ENCODE peak calls at places on chromosomes 6 and 20, in five cellular contexts. T is left lung, B is endothelial cell, I is psoas muscle, V is lung. M is an unnamed sample.

GRCh38 chr20:5393218-5393870 is 76.6 kb upstream of the PROKR2 start:
- DNase-seq in T (no peak), B (no peak), I (no peak), V (no peak), M (no peak)

GRCh38 chr6:37020426-37021211 is 15.2 kb downstream of the FGD2 start:
- DNase-seq in T (no peak), B (no peak), I (no peak), V (no peak), M (no peak)

GRCh38 chr6:20403766-20404640 is 2.3 kb downstream of the E2F3 start:
- DNase-seq in T (peak), B (no peak), I (no peak), V (no peak), M (no peak)

GRCh38 chr20:42549496-42549895 is 640.2 kb downstream of the PTPRT start:
- DNase-seq in T (no peak), B (no peak), I (no peak), V (no peak), M (no peak)

GRCh38 chr6:154080434-154081189 is 41.6 kb downstream of the OPRM1 start:
- DNase-seq in T (no peak), B (no peak), I (no peak), V (no peak), M (no peak)

GRCh38 chr6:45265246-45265645 is 62.9 kb upstream of the RUNX2 start:
- DNase-seq in T (no peak), B (no peak), I (no peak), V (no peak), M (no peak)

GRCh38 chr6:123594776-123595175 is 42.0 kb downstream of the TRDN start:
- DNase-seq in T (no peak), B (no peak), I (no peak), V (no peak), M (no peak)

GRCh38 chr6:109284675-109285074 is 97.6 kb downstream of the CD164 start:
- DNase-seq in T (no peak), B (no peak), I (no peak), V (no peak), M (no peak)

GRCh38 chr20:51720854-51721253 is 47.3 kb downstream of the ATP9A start:
- DNase-seq in T (no peak), B (no peak), I (no peak), V (no peak), M (no peak)

GRCh38 chr20:58028123-58028522 is 200.3 kb downstream of the ANKRD60 start:
- DNase-seq in T (no peak), B (no peak), I (no peak), V (no peak), M (no peak)

GRCh38 chr6:44508646-44509045 is 121.1 kb downstream of the CDC5L start:
- DNase-seq in T (no peak), B (no peak), I (no peak), V (no peak), M (no peak)

GRCh38 chr6:15888798-15889772 is 226.3 kb upstream of the DTNBP1 start:
- DNase-seq in T (no peak), B (no peak), I (no peak), V (no peak), M (no peak)

GRCh38 chr6:6981923-6982322 is 125.8 kb upstream of the RREB1 start:
- DNase-seq in T (no peak), B (no peak), I (no peak), V (no peak), M (no peak)

GRCh38 chr6:6984585-6985366 is 123.0 kb upstream of the RREB1 start:
- DNase-seq in T (no peak), B (no peak), I (no peak), V (no peak), M (no peak)

GRCh38 chr6:6987749-6988148 is 120.0 kb upstream of the RREB1 start:
- DNase-seq in T (no peak), B (no peak), I (no peak), V (no peak), M (peak)

GRCh38 chr6:6982663-6983062 is 125.1 kb upstream of the RREB1 start:
- DNase-seq in T (no peak), B (no peak), I (no peak), V (no peak), M (no peak)

DNA sequence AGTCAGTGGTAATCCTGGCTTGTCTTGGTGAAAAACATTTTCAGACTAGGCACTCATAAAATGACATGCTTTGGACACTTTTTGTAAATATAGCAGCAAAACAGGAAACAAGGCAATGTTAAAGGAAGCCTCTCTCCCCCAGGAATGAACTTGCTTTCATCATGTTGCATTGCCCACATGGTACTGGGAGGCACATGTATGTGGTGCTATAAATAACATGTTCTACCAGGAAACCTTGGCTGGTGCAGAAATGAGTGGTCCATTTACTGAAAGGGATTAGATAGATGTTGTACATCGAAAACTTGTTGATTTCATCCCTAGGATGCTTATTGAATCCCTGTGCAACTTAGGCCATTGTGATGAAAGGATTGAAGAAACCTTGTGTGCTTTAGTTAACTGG is 121.4 kb upstream of the RREB1 start:
- DNase-seq in T (no peak), B (no peak), I (no peak), V (no peak), M (no peak)
- TF ChIP-seq CTCF in T (no peak), B (no peak), I (no peak), V (no peak), M (no peak)

GRCh38 chr6:88492824-88493223 is 326.7 kb upstream of the CNR1 start:
- DNase-seq in T (no peak), B (no peak), I (no peak), V (no peak), M (no peak)
- TF ChIP-seq CTCF in T (peak), B (no peak), I (no peak), V (peak), M (peak)

GRCh38 chr6:113908801-113909200 is 51.7 kb downstream of the MARCKS start:
- DNase-seq in T (no peak), B (no peak), I (no peak), V (no peak), M (no peak)
- TF ChIP-seq CTCF in T (no peak), B (no peak), I (no peak), V (no peak), M (no peak)

DNA sequence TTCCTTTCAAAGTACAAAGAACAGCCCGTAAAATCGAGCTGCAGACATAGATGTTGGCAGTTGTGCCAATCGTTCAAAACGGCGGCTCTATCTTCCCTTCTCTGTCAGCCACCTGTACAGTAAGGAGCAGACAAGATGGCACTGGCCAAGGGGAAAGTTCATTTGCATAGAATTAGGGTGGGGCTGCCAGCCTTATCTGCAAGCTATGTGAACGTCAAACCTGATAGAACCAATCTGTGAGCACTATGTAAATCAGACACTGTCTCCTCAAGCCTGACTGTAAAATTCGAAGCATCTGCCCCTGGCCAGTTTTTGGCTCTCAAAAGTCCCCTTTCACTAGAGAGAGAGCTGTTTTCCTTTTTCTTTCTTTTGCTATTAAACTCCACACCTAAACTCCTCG is 374.5 kb downstream of the EPM2A start:
- DNase-seq in T (no peak), B (no peak), I (no peak), V (no peak), M (no peak)
- TF ChIP-seq CTCF in T (no peak), B (no peak), I (no peak), V (no peak), M (no peak)

GRCh38 chr6:41071923-41072835 is at the start of gene OARD1:
- DNase-seq in T (peak), B (peak), I (peak), V (peak), M (no peak)
- TF ChIP-seq CTCF in T (no peak), B (no peak), I (no peak), V (no peak), M (no peak)

DNA sequence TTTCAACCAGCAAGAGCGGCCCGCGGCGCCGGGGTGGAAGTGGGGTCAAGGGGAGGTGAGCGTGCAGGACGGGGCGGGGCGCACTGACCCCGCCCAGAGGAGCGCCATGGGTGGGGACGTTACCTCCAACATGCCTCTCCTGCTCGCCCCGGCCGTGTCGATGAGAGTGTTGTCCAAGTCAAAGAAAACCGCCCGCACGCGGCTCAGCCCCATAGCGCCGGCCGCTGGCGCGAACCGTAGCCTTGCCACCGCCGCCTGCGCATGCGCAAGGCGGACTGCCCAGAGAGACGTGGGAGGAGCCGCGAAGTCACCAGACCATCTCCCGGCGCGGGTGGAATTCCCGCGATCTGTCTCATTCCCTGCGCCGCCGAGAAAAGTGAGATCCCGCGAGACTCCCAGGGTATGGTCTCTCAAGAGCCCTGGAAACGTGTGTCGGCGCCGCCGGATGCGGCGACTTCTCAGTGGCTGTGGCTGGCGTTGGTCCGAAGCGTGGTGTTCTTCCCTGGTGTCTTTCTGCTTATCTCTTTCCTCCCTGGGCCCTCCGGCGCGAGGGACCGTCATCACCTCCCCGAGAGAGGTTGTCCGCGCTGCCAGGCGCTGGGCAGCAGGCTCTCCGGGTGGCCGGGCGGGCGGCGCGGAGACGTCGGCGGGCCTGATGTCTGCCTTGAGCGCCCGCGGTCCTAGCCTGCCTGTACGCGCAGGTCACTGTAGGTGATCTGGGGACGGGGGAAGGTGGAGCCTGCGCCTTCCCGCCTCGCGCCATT is at the start of gene NANP:
- DNase-seq in T (peak), B (peak), I (peak), V (peak), M (peak)
- TF ChIP-seq CTCF in T (no peak), B (no peak), I (no peak), V (no peak), M (no peak)

GRCh38 chr6:158465747-158466146 is 94.1 kb upstream of the TMEM181 start:
- DNase-seq in T (no peak), B (no peak), I (no peak), V (no peak), M (no peak)

GRCh38 chr6:158471339-158471738 is 88.6 kb upstream of the TMEM181 start:
- DNase-seq in T (no peak), B (no peak), I (no peak), V (no peak), M (no peak)

GRCh38 chr6:158472453-158472852 is 87.4 kb upstream of the TMEM181 start:
- DNase-seq in T (no peak), B (no peak), I (no peak), V (no peak), M (no peak)

GRCh38 chr6:158467923-158468322 is 92.0 kb upstream of the TMEM181 start:
- DNase-seq in T (no peak), B (no peak), I (no peak), V (no peak), M (no peak)

GRCh38 chr6:158468666-158469065 is 91.2 kb upstream of the TMEM181 start:
- DNase-seq in T (no peak), B (no peak), I (no peak), V (no peak), M (peak)
- TF ChIP-seq CTCF in T (no peak), B (no peak), I (no peak), V (no peak), M (peak)

GRCh38 chr6:135938588-135939215 is 87.2 kb downstream of the PDE7B start:
- DNase-seq in T (no peak), B (no peak), I (peak), V (no peak), M (no peak)
- TF ChIP-seq CTCF in T (peak), B (peak), I (peak), V (no peak), M (peak)

GRCh38 chr6:143963158-143963919 is 44.7 kb downstream of the PLAGL1 start:
- DNase-seq in T (no peak), B (no peak), I (no peak), V (no peak), M (no peak)

GRCh38 chr6:143961868-143962643 is 46.0 kb downstream of the PLAGL1 start:
- DNase-seq in T (no peak), B (no peak), I (no peak), V (no peak), M (peak)

GRCh38 chr6:143964667-143965066 is 43.4 kb downstream of the PLAGL1 start:
- DNase-seq in T (no peak), B (peak), I (peak), V (no peak), M (no peak)

GRCh38 chr6:143959865-143960264 is 48.2 kb downstream of the PLAGL1 start:
- DNase-seq in T (no peak), B (no peak), I (no peak), V (no peak), M (no peak)

GRCh38 chr6:143962644-143962929 is 45.5 kb downstream of the PLAGL1 start:
- DNase-seq in T (no peak), B (peak), I (no peak), V (no peak), M (no peak)
- TF ChIP-seq CTCF in T (peak), B (peak), I (peak), V (no peak), M (peak)

GRCh38 chr6:1044040-1044836 is 267.7 kb upstream of the FOXQ1 start:
- DNase-seq in T (no peak), B (no peak), I (no peak), V (no peak), M (no peak)
- TF ChIP-seq CTCF in T (no peak), B (no peak), I (no peak), V (no peak), M (no peak)

M was measured in D721Med.